ENCODE peak calls at places on chromosome 21, in five cellular contexts. O, Y, S, X and B are unnamed samples.

GRCh38 chr21:42411197-42411869 is 7.6 kb downstream of the UBASH3A start:
- DNase-seq in Y (no peak), O (no peak), S (no peak), X (no peak), B (no peak)

GRCh38 chr21:29540289-29540688 is 241.6 kb downstream of the BACH1 start:
- DNase-seq in X (no peak), Y (no peak), O (no peak), S (no peak), B (no peak)

GRCh38 chr21:46544003-46544402 is 60.9 kb downstream of the S100B start:
- DNase-seq in Y (no peak), X (no peak), O (no peak), S (no peak), B (no peak)

GRCh38 chr21:45209046-45209445 is 78.6 kb downstream of the POFUT2 start:
- DNase-seq in Y (no peak), S (no peak), O (no peak), X (no peak), B (peak; percentile 2)

GRCh38 chr21:29208666-29209059 is 78.2 kb downstream of the MAP3K7CL start:
- DNase-seq in S (no peak), O (no peak), Y (no peak), X (no peak), B (peak; percentile 34)

GRCh38 chr21:27423906-27424595 is 457.2 kb upstream of the ADAMTS5 start:
- DNase-seq in S (no peak), X (no peak), O (no peak), Y (no peak), B (peak; percentile 75)

GRCh38 chr21:17725339-17725738 is 93.8 kb downstream of the C21orf91 start:
- DNase-seq in X (no peak), O (no peak), S (no peak), Y (no peak), B (no peak)

GRCh38 chr21:41098076-41098475 is 69.9 kb upstream of the BACE2 start:
- DNase-seq in Y (no peak), O (no peak), S (no peak), X (no peak), B (no peak)

GRCh38 chr21:35136586-35137254 is 87.6 kb upstream of the RUNX1 start:
- DNase-seq in X (no peak), S (no peak), O (no peak), Y (no peak), B (peak; percentile 84)